ENCODE peak calls at places on chromosome 13, in ten cellular contexts. B is stimulated activated CD4-positive, alpha-beta T cell treated with anti-CD3 and anti-CD28 coated beads, Interleukin-4, amount 100 ng/mL, for 48 hours; C is breast epithelium; Z is IMR-90; D is NCI-H82; L is neural progenitor cell; Q is activated CD4-positive, CD25-positive, alpha-beta regulatory T cell; Y is aorta; U is smooth muscle cell of the brain vasculature; X is A172. W is an unnamed sample.

GRCh38 chr13:32622827-32623226 is 36.6 kb downstream of the PDS5B start:
- DNase-seq in B (no peak), C (no peak), Z (no peak), D (no peak), L (no peak), Q (no peak), Y (no peak), U (no peak), X (no peak), W (no peak)

GRCh38 chr13:42232671-42233070 is 39.3 kb upstream of the AKAP11 start:
- DNase-seq in B (no peak), C (no peak), Z (no peak), D (no peak), L (no peak), Q (no peak), Y (no peak), U (no peak), X (no peak), W (no peak)

GRCh38 chr13:34303346-34303745 is 485.4 kb downstream of the RFC3 start:
- DNase-seq in B (no peak), C (no peak), Z (no peak), D (no peak), L (no peak), Q (no peak), Y (no peak), U (no peak), X (no peak), W (no peak)

GRCh38 chr13:67934615-67935330 is 704.6 kb upstream of the PCDH9 start:
- DNase-seq in B (no peak), C (no peak), Z (no peak), D (no peak), L (no peak), Q (no peak), Y (no peak), U (no peak), X (no peak), W (no peak)

GRCh38 chr13:101190976-101191375 is 225.3 kb downstream of the NALCN start:
- DNase-seq in B (no peak), C (no peak), Z (no peak), D (no peak), L (no peak), Q (no peak), Y (no peak), U (no peak), X (no peak), W (no peak)

GRCh38 chr13:93173656-93174055 is 53.0 kb upstream of the GPC6 start:
- DNase-seq in B (no peak), C (no peak), Z (peak; percentile 4), D (no peak), L (no peak), Q (no peak), Y (no peak), U (no peak), X (no peak), W (no peak)

GRCh38 chr13:79692846-79693245 is 211.9 kb downstream of the NDFIP2 start:
- DNase-seq in B (no peak), C (no peak), Z (no peak), D (no peak), L (no peak), Q (no peak), Y (no peak), U (no peak), X (no peak), W (no peak)

GRCh38 chr13:113342820-113343691 is 20.9 kb downstream of the GRTP1 start:
- DNase-seq in B (no peak), C (no peak), Z (no peak), D (peak; percentile 54), L (no peak), Q (no peak), Y (peak; percentile 45), U (no peak), X (no peak), W (no peak)

GRCh38 chr13:36130542-36131214 is 504 bp downstream of the DCLK1 start:
- DNase-seq in B (no peak), C (no peak), Z (no peak), D (peak; percentile 11), L (peak; percentile 76), Q (no peak), Y (peak; percentile 50), U (no peak), X (no peak), W (no peak)

W was measured in vagina.